ENCODE peak calls at places on chromosomes 4 and X, in five cellular contexts. One of them, this sample, is unnamed.

GRCh38 chr4:26150948-26151347 is 169.9 kb upstream of the RBPJ start:
- DNase-seq in GM23248: peak; percentile 78
- DNase-seq in MM.1S: no peak
- DNase-seq in hepatocyte: no peak
- DNase-seq in GM23338: no peak
- DNase-seq in this sample: peak; percentile 72

GRCh38 chr4:10734697-10735096 is 50.1 kb upstream of the CLNK start:
- DNase-seq in GM23338: no peak
- DNase-seq in GM23248: no peak
- DNase-seq in MM.1S: no peak
- DNase-seq in hepatocyte: no peak
- DNase-seq in this sample: no peak

GRCh38 chr4:99808260-99808857 is 8.3 kb upstream of the DAPP1 start:
- DNase-seq in GM23338: peak; percentile 86
- DNase-seq in hepatocyte: peak; percentile 74
- DNase-seq in MM.1S: peak; percentile 79
- DNase-seq in GM23248: peak; percentile 59
- DNase-seq in this sample: peak; percentile 80

GRCh38 chr4:40325406-40326019 is 9.6 kb upstream of the CHRNA9 start:
- DNase-seq in GM23338: peak; percentile 87
- DNase-seq in hepatocyte: peak; percentile 87
- DNase-seq in MM.1S: peak; percentile 82
- DNase-seq in GM23248: peak; percentile 86
- DNase-seq in this sample: peak; percentile 72

GRCh38 chr4:6027392-6027791 is 9.2 kb upstream of the C4orf50 start:
- DNase-seq in GM23338: no peak
- DNase-seq in MM.1S: no peak
- DNase-seq in hepatocyte: no peak
- DNase-seq in GM23248: no peak
- DNase-seq in this sample: peak; percentile 41

GRCh38 chrX:118188977-118189376 is 72.4 kb upstream of the KLHL13 start:
- DNase-seq in hepatocyte: no peak
- DNase-seq in GM23248: no peak
- DNase-seq in MM.1S: no peak
- DNase-seq in GM23338: no peak
- DNase-seq in this sample: no peak

GRCh38 chrX:14073561-14073960 is 43.9 kb upstream of the GEMIN8 start:
- DNase-seq in GM23338: no peak
- DNase-seq in MM.1S: no peak
- DNase-seq in GM23248: peak; percentile 28
- DNase-seq in hepatocyte: no peak
- DNase-seq in this sample: no peak

GRCh38 chr4:182978152-182978827 is 61.1 kb upstream of the DCTD start:
- DNase-seq in hepatocyte: no peak
- DNase-seq in MM.1S: peak; percentile 56
- DNase-seq in GM23248: peak; percentile 48
- DNase-seq in GM23338: no peak
- DNase-seq in this sample: peak; percentile 23

GRCh38 chr4:41611881-41612871 is 74.2 kb downstream of the LIMCH1 start:
- DNase-seq in hepatocyte: peak; percentile 55
- DNase-seq in MM.1S: no peak
- DNase-seq in GM23338: peak; percentile 68
- DNase-seq in GM23248: peak; percentile 60
- DNase-seq in this sample: peak; percentile 92

GRCh38 chr4:19636451-19636850 is 615.3 kb upstream of the SLIT2 start:
- DNase-seq in GM23248: peak; percentile 4
- DNase-seq in MM.1S: no peak
- DNase-seq in GM23338: no peak
- DNase-seq in hepatocyte: no peak
- DNase-seq in this sample: no peak

GRCh38 chr4:2059726-2060577 is 825 bp downstream of the NAT8L start:
- DNase-seq in GM23248: peak; percentile 56
- DNase-seq in MM.1S: no peak
- DNase-seq in GM23338: peak; percentile 54
- DNase-seq in hepatocyte: peak; percentile 53
- DNase-seq in this sample: no peak

GRCh38 chrX:103571726-103572125 is 13.6 kb upstream of the TCEAL4 start:
- DNase-seq in hepatocyte: no peak
- DNase-seq in MM.1S: no peak
- DNase-seq in GM23338: no peak
- DNase-seq in GM23248: no peak
- DNase-seq in this sample: no peak

GRCh38 chr4:38189445-38189844 is 229.2 kb downstream of the PTTG2 start:
- DNase-seq in MM.1S: no peak
- DNase-seq in hepatocyte: no peak
- DNase-seq in GM23248: peak; percentile 91
- DNase-seq in GM23338: no peak
- DNase-seq in this sample: peak; percentile 89
- H3K4me3 ChIP-seq in MM.1S: no peak overlapping the region
- H3K4me3 ChIP-seq in hepatocyte: no peak overlapping the region
- H3K4me3 ChIP-seq in GM23248: no peak overlapping the region
- H3K4me3 ChIP-seq in GM23338: no peak overlapping the region
- H3K4me3 ChIP-seq in this sample: peak overlapping the region; percentile 31

GRCh38 chr4:42995343-42995944 is 102.9 kb downstream of the GRXCR1 start:
- DNase-seq in GM23338: peak; percentile 70
- DNase-seq in GM23248: peak; percentile 59
- DNase-seq in MM.1S: peak; percentile 53
- DNase-seq in hepatocyte: peak; percentile 42
- DNase-seq in this sample: peak; percentile 49
- TF ChIP-seq EZH2phosphoT487 in GM23338: no peak
- TF ChIP-seq EZH2phosphoT487 in GM23248: no peak
- TF ChIP-seq EZH2phosphoT487 in MM.1S: no peak
- TF ChIP-seq EZH2phosphoT487 in hepatocyte: no peak
- TF ChIP-seq EZH2phosphoT487 in this sample: no peak

GRCh38 chr4:14834382-14834781 is 167.9 kb upstream of the CPEB2 start:
- DNase-seq in GM23248: no peak
- DNase-seq in MM.1S: no peak
- DNase-seq in GM23338: no peak
- DNase-seq in hepatocyte: no peak
- DNase-seq in this sample: no peak
- H3K4me3 ChIP-seq in GM23248: no peak overlapping the region
- H3K4me3 ChIP-seq in MM.1S: no peak overlapping the region
- H3K4me3 ChIP-seq in GM23338: no peak overlapping the region
- H3K4me3 ChIP-seq in hepatocyte: no peak overlapping the region
- H3K4me3 ChIP-seq in this sample: no peak overlapping the region

GRCh38 chrX:119459181-119459580 is 9.1 kb upstream of the SLC25A5 start:
- DNase-seq in GM23248: peak; percentile 69
- DNase-seq in MM.1S: no peak
- DNase-seq in hepatocyte: no peak
- DNase-seq in GM23338: no peak
- DNase-seq in this sample: no peak
- TF ChIP-seq EZH2phosphoT487 in GM23248: no peak
- TF ChIP-seq EZH2phosphoT487 in MM.1S: no peak
- TF ChIP-seq EZH2phosphoT487 in hepatocyte: no peak
- TF ChIP-seq EZH2phosphoT487 in GM23338: no peak
- TF ChIP-seq EZH2phosphoT487 in this sample: no peak

GRCh38 chr4:74450298-74450683 is 5.4 kb downstream of the AREG start:
- DNase-seq in GM23338: no peak
- DNase-seq in MM.1S: no peak
- DNase-seq in hepatocyte: no peak
- DNase-seq in GM23248: no peak
- DNase-seq in this sample: no peak
- H3K4me3 ChIP-seq in GM23338: no peak overlapping the region
- H3K4me3 ChIP-seq in MM.1S: no peak overlapping the region
- H3K4me3 ChIP-seq in hepatocyte: no peak overlapping the region
- H3K4me3 ChIP-seq in GM23248: no peak overlapping the region
- H3K4me3 ChIP-seq in this sample: peak overlapping the region; percentile 76

GRCh38 chrX:48854898-48855297 is 19.5 kb upstream of the PCSK1N start:
- DNase-seq in hepatocyte: no peak
- DNase-seq in MM.1S: no peak
- DNase-seq in GM23338: peak; percentile 47
- DNase-seq in GM23248: no peak
- DNase-seq in this sample: peak; percentile 67
- TF ChIP-seq EZH2phosphoT487 in hepatocyte: no peak
- TF ChIP-seq EZH2phosphoT487 in MM.1S: no peak
- TF ChIP-seq EZH2phosphoT487 in GM23338: no peak
- TF ChIP-seq EZH2phosphoT487 in GM23248: no peak
- TF ChIP-seq EZH2phosphoT487 in this sample: no peak

DNA sequence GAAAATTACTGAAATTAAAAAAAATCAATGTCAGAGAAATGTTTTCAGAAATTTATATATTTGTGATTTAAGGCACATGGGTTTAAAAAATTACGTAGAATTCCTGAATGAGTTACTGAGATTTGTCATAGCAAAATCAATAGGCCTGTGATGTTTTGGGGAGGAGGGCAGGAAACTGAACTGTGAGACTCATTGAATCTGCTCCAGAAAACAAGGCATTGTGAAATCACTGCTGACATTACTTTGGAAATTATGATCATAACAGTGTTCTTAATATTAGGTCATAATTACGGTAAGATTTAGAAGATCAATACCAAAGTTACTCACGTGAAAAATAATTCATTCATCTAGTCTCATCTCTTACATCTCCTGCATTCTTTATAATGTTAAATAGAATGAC is 5.3 kb downstream of the FGF5 start:
- DNase-seq in MM.1S: no peak
- DNase-seq in hepatocyte: no peak
- DNase-seq in GM23248: peak; percentile 47
- DNase-seq in GM23338: no peak
- DNase-seq in this sample: peak; percentile 24
- H3K4me3 ChIP-seq in MM.1S: no peak overlapping the region
- H3K4me3 ChIP-seq in hepatocyte: no peak overlapping the region
- H3K4me3 ChIP-seq in GM23248: peak overlapping the region; percentile 99
- H3K4me3 ChIP-seq in GM23338: no peak overlapping the region
- H3K4me3 ChIP-seq in this sample: no peak overlapping the region

GRCh38 chr4:153573881-153574807 is 108.0 kb downstream of the TMEM131L start:
- DNase-seq in hepatocyte: peak; percentile 74
- DNase-seq in MM.1S: peak; percentile 69
- DNase-seq in GM23248: peak; percentile 87
- DNase-seq in GM23338: no peak
- DNase-seq in this sample: peak; percentile 64
- TF ChIP-seq EZH2phosphoT487 in hepatocyte: no peak
- TF ChIP-seq EZH2phosphoT487 in MM.1S: no peak
- TF ChIP-seq EZH2phosphoT487 in GM23248: no peak
- TF ChIP-seq EZH2phosphoT487 in GM23338: no peak
- TF ChIP-seq EZH2phosphoT487 in this sample: no peak